ENCODE peak calls at places on chromosomes 1 and 21, in seven cellular contexts. M, B, X, L, U, E and G are unnamed samples.

GRCh38 chr1:39272027-39272790 is 67.7 kb downstream of the MACF1 start:
- DNase-seq in M (peak), B (no peak), X (no peak), L (no peak), U (no peak), E (no peak), G (peak)

GRCh38 chr21:42571391-42572150 is 57.9 kb downstream of the SLC37A1 start:
- DNase-seq in M (no peak), B (no peak), X (no peak), L (peak), U (no peak), E (no peak), G (no peak)

GRCh38 chr21:42193131-42193671 is 25.7 kb upstream of the ABCG1 start:
- DNase-seq in M (no peak), B (no peak), X (peak), L (no peak), U (peak), E (no peak), G (peak)

GRCh38 chr1:70892140-70892539 is 155.5 kb downstream of the PTGER3 start:
- DNase-seq in M (no peak), B (no peak), X (no peak), L (no peak), U (no peak), E (no peak), G (no peak)

GRCh38 chr1:49297783-49298182 is 521.1 kb upstream of the BEND5 start:
- DNase-seq in M (no peak), B (no peak), X (no peak), L (no peak), U (no peak), E (no peak), G (peak)

GRCh38 chr1:196609114-196609737 is 986 bp upstream of the KCNT2 start:
- DNase-seq in M (no peak), B (no peak), X (no peak), L (no peak), U (no peak), E (no peak), G (no peak)

GRCh38 chr1:66168467-66168887 is 365.5 kb upstream of the SGIP1 start:
- DNase-seq in M (peak), B (no peak), X (peak), L (no peak), U (no peak), E (no peak), G (peak)

GRCh38 chr1:243325305-243325890 is 69.6 kb downstream of the SDCCAG8 start:
- DNase-seq in M (no peak), B (no peak), X (peak), L (no peak), U (peak), E (peak), G (peak)

GRCh38 chr21:37915941-37916794 is at the start of gene KCNJ6:
- DNase-seq in M (no peak), B (no peak), X (peak), L (no peak), U (peak), E (peak), G (peak)

GRCh38 chr1:151723726-151724370 is 2.5 kb downstream of the RIIAD1 start:
- DNase-seq in M (no peak), B (no peak), X (no peak), L (no peak), U (peak), E (no peak), G (no peak)

GRCh38 chr1:43414634-43415223 is 25.0 kb downstream of the SZT2 start:
- DNase-seq in M (no peak), B (no peak), X (peak), L (no peak), U (peak), E (peak), G (peak)

GRCh38 chr1:21258331-21259134 is 31.7 kb downstream of the ECE1 start:
- DNase-seq in M (no peak), B (no peak), X (no peak), L (no peak), U (peak), E (no peak), G (no peak)

GRCh38 chr1:10777749-10778574 is 18.5 kb downstream of the CASZ1 start:
- DNase-seq in M (no peak), B (no peak), X (no peak), L (no peak), U (peak), E (no peak), G (no peak)

GRCh38 chr1:69671363-69672010 is 103.8 kb downstream of the LRRC7 start:
- DNase-seq in M (no peak), B (no peak), X (peak), L (no peak), U (peak), E (no peak), G (no peak)

GRCh38 chr1:58454343-58454742 is 92.2 kb downstream of the OMA1 start:
- DNase-seq in M (no peak), B (no peak), X (no peak), L (no peak), U (no peak), E (no peak), G (no peak)

GRCh38 chr1:18373882-18374493 is 106.7 kb upstream of the KLHDC7A start:
- DNase-seq in M (no peak), B (no peak), X (no peak), L (no peak), U (no peak), E (peak), G (no peak)

GRCh38 chr1:203765029-203765837 is at the start of gene LAX1:
- DNase-seq in M (peak), B (no peak), X (no peak), L (no peak), U (no peak), E (no peak), G (no peak)

GRCh38 chr1:97621955-97622354 is 298.9 kb downstream of the DPYD start:
- DNase-seq in M (no peak), B (no peak), X (peak), L (no peak), U (peak), E (no peak), G (no peak)

GRCh38 chr1:29556657-29557056 is 320.3 kb downstream of the PTPRU start:
- DNase-seq in M (no peak), B (no peak), X (no peak), L (no peak), U (no peak), E (no peak), G (no peak)
- TF ChIP-seq CTCF in M (no peak), B (no peak), X (no peak), L (no peak), U (no peak), E (no peak), G (no peak)

GRCh38 chr1:89710498-89711139 is 77.7 kb downstream of the LRRC8C start:
- DNase-seq in M (no peak), B (no peak), X (no peak), L (no peak), U (no peak), E (no peak), G (no peak)

GRCh38 chr1:89705901-89706699 is 73.2 kb downstream of the LRRC8C start:
- DNase-seq in M (no peak), B (no peak), X (no peak), L (no peak), U (no peak), E (no peak), G (peak)

GRCh38 chr1:89711140-89711778 is 78.3 kb downstream of the LRRC8C start:
- DNase-seq in M (no peak), B (no peak), X (no peak), L (no peak), U (no peak), E (no peak), G (no peak)

GRCh38 chr1:89706700-89707012 is 73.7 kb downstream of the LRRC8C start:
- DNase-seq in M (no peak), B (no peak), X (no peak), L (no peak), U (no peak), E (no peak), G (no peak)

DNA sequence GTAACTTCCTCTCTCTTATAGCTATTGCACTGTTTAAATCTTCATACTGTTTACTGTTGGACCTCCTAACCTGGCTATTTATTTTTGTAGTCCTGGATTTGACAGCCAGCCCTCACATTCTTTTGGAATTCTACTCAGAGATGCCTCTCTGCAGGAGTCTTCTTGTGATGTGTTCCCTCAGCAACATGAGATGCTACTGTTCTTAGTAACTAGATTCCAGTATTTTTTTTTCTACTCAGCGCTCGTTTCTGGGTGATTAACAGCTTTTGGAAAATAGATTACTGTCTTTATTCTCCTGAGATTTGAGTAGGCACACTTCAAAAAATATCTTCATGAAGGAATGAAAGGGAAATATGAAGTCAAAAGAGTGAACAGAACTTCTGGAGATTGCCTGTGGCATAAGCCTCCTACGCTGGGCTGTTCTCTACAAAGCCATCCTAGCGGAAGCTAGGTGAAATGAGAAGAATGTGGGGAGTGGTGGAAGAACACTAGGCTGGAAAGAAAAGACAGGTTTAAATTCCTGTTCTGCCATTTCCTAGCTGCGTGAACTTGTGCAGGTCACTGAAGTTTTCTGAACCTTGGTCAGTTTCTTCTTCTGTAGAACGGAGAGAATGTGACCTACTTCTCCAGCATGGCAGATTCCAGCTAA is 75.9 kb downstream of the LRRC8C start:
- DNase-seq in M (no peak), B (no peak), X (peak), L (no peak), U (no peak), E (no peak), G (peak)
- H3K4me3 ChIP-seq in M (no peak), B (no peak), X (peak), L (no peak), U (no peak), E (no peak), G (no peak)

GRCh38 chr1:247576514-247576913 is 11.6 kb upstream of the OR2G2 start:
- DNase-seq in M (no peak), B (no peak), X (no peak), L (no peak), U (peak), E (no peak), G (peak)
- TF ChIP-seq CTCF in M (peak), B (no peak), X (peak), L (no peak), U (no peak), E (peak), G (peak)

GRCh38 chr1:156436319-156437043 is 64.1 kb downstream of the MEF2D start:
- DNase-seq in M (no peak), B (no peak), X (no peak), L (no peak), U (no peak), E (no peak), G (no peak)
- H3K4me3 ChIP-seq in M (no peak), B (peak), X (no peak), L (peak), U (no peak), E (no peak), G (no peak)

GRCh38 chr1:7576946-7577657 is 194.0 kb upstream of the VAMP3 start:
- DNase-seq in M (no peak), B (no peak), X (no peak), L (peak), U (no peak), E (no peak), G (peak)
- TF ChIP-seq CTCF in M (no peak), B (no peak), X (peak), L (no peak), U (no peak), E (no peak), G (peak)

GRCh38 chr1:214295934-214296333 is 15.0 kb downstream of the SMYD2 start:
- DNase-seq in M (no peak), B (no peak), X (no peak), L (no peak), U (no peak), E (no peak), G (no peak)
- H3K4me3 ChIP-seq in M (no peak), B (no peak), X (no peak), L (no peak), U (no peak), E (no peak), G (no peak)